ENCODE peak calls at places on chromosomes 16 and 17, in six cellular contexts. Q, F, A, G, X and O are unnamed samples. For H3K36me3, the result is how much of the 10 kb centered on the place peaks cover.

GRCh38 chr17:17111401-17112393 is 69.4 kb downstream of the MPRIP start:
- DNase-seq in A (peak), F (no peak), X (peak), G (no peak), Q (no peak), O (no peak)

GRCh38 chr17:17749921-17750320 is 68.7 kb downstream of the RAI1 start:
- DNase-seq in A (no peak), X (no peak), Q (peak), F (peak), G (peak), O (peak)

GRCh38 chr16:12271006-12271405 is 294.5 kb downstream of the SNX29 start:
- DNase-seq in A (no peak), X (no peak), Q (no peak), F (no peak), G (no peak), O (no peak)

GRCh38 chr16:49347476-49347875 is 26.1 kb upstream of the C16orf78 start:
- DNase-seq in Q (no peak), A (no peak), G (no peak), F (no peak), X (no peak), O (no peak)

GRCh38 chr17:17768415-17769088 is 68.2 kb downstream of the SREBF1 start:
- DNase-seq in F (no peak), G (no peak), A (no peak), X (no peak), Q (no peak), O (no peak)

GRCh38 chr16:1713331-1713730 is 7.3 kb downstream of the MAPK8IP3 start:
- DNase-seq in A (no peak), Q (no peak), G (no peak), F (no peak), X (peak), O (no peak)

GRCh38 chr16:60914334-60914733 is 1121.9 kb downstream of the CDH8 start:
- DNase-seq in A (no peak), X (no peak), F (no peak), Q (no peak), G (no peak), O (no peak)

GRCh38 chr17:20721151-20721550 is 141.6 kb downstream of the CDRT15L2 start:
- DNase-seq in A (no peak), X (no peak), Q (no peak), G (no peak), F (no peak), O (no peak)

GRCh38 chr17:79748296-79749099 is 17.8 kb downstream of the ENPP7 start:
- DNase-seq in G (no peak), X (no peak), Q (no peak), F (no peak), A (no peak), O (no peak)
- H3K4me3 ChIP-seq in G (no peak), X (no peak), Q (peak), F (no peak), A (no peak), O (no peak)

GRCh38 chr16:57377080-57377841 is 5.0 kb downstream of the CX3CL1 start:
- DNase-seq in X (no peak), A (no peak), Q (no peak), G (no peak), F (no peak), O (no peak)

GRCh38 chr16:57373117-57373947 is 1.0 kb downstream of the CX3CL1 start:
- DNase-seq in Q (no peak), G (no peak), X (no peak), F (no peak), A (no peak), O (no peak)

GRCh38 chr16:57379579-57379978 is 7.3 kb downstream of the CX3CL1 start:
- DNase-seq in A (no peak), Q (no peak), X (no peak), F (no peak), G (no peak), O (no peak)

GRCh38 chr16:57374067-57374534 is 1.8 kb downstream of the CX3CL1 start:
- DNase-seq in A (no peak), G (no peak), F (no peak), X (no peak), Q (no peak), O (no peak)

DNA sequence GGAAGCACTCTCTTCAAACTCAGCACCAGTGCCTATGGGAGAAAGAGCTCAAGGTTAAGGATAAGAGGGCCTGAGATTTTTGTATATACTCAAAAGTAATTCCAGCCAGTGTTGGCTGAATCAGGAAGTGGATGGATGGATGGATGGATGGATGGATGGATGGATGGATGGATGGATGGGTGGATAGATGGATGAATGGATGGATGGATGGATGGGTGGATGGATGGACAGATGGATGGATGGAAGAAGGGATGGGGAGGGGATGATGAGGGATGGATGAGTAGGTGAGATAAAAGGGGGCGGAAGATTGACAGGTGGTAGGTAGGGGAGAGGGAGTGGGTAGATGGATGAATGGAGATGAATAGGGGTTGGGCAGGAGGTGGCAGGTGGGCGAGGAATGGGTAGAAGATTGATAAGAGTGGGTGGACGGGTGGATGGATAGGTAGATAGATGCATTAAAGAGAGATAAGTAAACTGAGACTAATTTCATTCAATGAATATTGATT is 4.1 kb downstream of the CX3CL1 start:
- DNase-seq in Q (no peak), A (no peak), G (no peak), F (no peak), X (no peak), O (no peak)
- H3K27ac ChIP-seq in Q (no peak), A (no peak), G (no peak), F (no peak), X (no peak), O (no peak)

GRCh38 chr16:30357715-30358576 is 2.8 kb upstream of the CD2BP2 start:
- DNase-seq in Q (no peak), A (no peak), F (no peak), G (no peak), X (peak), O (no peak)
- H3K36me3 ChIP-seq in Q (under half), A (under half), F (under half), G (under half), X (under half), O (under half)

GRCh38 chr17:80416260-80416939 is 1.4 kb downstream of the ENDOV start:
- DNase-seq in F (no peak), X (no peak), Q (no peak), A (no peak), G (no peak), O (no peak)
- H3K4me3 ChIP-seq in F (no peak), X (peak), Q (peak), A (peak), G (no peak), O (no peak)

DNA sequence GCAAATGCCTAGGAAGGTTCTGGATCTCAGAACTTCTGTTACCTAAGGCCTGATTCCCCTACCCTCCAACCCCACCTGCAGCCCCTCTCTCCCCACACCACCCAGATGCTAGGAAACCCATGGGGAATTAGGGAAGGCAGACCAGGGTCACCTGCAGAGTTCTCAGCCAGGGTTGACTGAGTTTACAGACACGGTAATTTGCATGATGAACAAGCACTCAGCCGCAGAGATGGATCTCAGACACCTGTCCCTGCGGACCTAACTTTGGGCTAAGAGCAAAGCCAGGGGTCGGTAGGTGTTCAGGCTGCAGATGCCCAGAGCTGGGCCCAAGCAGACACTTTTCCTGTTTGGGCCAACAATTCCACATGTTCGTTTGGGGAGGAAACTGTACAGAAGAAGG is 2.9 kb downstream of the ABI3 start:
- DNase-seq in G (no peak), A (no peak), F (no peak), Q (no peak), X (no peak), O (no peak)
- H3K27ac ChIP-seq in G (no peak), A (peak), F (no peak), Q (no peak), X (peak), O (peak)

DNA sequence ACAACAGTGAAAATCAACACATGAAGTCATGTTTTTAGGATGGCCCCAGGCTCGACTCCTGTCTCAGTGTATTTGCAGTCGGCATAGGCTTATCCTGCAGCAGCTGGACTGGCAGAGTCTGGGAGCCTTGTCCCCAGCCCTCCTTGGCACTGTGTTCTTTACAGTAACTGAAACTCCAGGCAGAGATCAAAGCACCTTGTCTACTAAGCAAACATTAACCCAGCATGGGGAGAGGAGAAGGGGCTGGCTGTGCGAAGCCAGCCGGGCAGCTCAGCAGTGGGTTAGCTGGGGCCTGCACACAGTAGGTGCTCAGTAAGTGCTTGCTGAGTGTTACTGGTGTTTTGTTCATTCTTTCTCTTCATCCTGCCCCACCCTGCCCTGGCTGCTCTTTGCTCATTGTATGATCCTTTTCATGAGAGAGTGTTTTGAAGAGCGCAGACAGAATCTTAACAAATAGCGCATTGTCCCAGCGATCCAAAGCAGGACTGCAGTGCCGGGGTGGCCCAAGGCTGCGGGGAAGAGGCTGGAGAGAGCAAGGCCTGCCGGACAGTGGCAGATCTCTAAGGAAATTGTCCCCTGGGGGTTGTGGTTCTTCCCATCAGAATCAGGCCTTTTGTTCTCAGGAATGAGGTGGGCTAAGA is 23.5 kb upstream of the ITGB4 start:
- DNase-seq in Q (no peak), X (no peak), F (no peak), G (no peak), A (no peak), O (no peak)
- H3K36me3 ChIP-seq in Q (under half), X (half or more), F (half or more), G (half or more), A (under half), O (half or more)

DNA sequence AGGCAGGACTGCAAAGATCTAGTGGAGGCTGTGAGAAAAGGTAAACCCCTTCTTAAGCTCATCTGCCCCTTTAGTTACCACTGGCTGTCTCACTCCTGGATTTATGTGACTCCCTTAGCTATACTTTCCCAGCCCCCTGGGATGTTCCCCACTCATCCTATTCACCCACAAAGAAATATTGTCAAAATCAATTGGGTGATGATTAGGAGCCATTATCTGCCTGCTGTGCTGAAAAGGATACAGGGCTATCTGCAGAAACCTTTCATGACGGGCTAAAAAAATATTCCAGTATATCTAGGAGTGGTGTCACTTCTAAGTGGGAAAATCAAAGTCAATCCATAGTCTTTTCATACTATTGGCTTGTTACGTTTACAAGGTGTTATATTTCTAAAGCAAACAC is 8.0 kb upstream of the GNAO1 start:
- DNase-seq in A (no peak), Q (no peak), X (no peak), G (no peak), F (no peak), O (no peak)
- H3K4me3 ChIP-seq in A (no peak), Q (no peak), X (no peak), G (no peak), F (no peak), O (no peak)

DNA sequence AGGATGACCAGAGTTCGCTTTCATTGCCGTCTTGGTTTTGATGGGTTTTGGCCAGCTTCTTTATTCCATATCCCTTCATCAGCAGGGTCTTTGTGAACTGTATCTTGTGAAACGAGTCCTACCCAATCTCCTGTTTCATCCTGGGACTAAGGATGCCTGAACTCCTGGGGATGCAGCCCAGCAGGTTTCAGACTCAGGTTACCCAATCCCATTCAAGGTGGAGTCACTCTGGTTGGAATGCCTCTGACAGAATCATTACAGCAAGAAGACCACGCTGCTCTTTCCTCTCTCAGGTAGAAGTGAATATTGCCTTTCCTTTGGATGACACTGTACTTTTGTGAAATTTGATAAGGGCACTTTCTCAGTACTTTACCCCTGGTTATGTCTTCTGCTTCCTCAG is 98.1 kb downstream of the CDH11 start:
- DNase-seq in A (no peak), Q (no peak), X (no peak), F (no peak), G (no peak), O (no peak)
- H3K27ac ChIP-seq in A (no peak), Q (no peak), X (no peak), F (no peak), G (no peak), O (no peak)

DNA sequence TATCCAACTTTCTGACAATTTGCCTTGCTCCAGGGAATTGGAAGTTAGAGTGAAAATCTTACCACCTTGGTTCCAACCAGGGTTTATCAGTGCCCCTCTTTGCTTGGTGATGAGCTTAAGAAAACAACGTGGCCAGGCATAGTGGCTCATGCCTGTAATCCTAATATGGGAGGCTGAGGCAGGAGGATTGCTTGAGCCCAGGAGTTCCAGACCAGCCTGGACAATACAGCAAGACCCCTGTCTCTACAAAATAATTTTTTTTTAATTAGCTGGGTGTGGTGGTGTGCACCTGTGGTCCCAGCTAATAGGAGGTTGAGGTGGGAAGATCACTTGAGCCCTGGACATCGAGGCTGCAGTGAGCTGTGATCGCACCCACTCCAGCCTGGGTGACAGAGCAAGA is 21.4 kb downstream of the SLC7A6 start:
- DNase-seq in A (no peak), Q (no peak), X (no peak), F (no peak), G (no peak), O (no peak)
- H3K36me3 ChIP-seq in A (under half), Q (under half), X (under half), F (under half), G (under half), O (under half)